ENCODE peak calls at places on chromosomes 7 and 10, in five cellular contexts. One of them, this sample, is unnamed.

GRCh38 chr10:132986576-132986975 is 44.2 kb upstream of the CFAP46 start:
- DNase-seq in HepG2: no peak
- DNase-seq in lower lobe of right lung: peak
- DNase-seq in colonic mucosa: no peak
- DNase-seq in fibroblast of lung: no peak
- DNase-seq in this sample: no peak

GRCh38 chr10:123991622-123992570 is 100.3 kb upstream of the CPXM2 start:
- DNase-seq in lower lobe of right lung: peak
- DNase-seq in colonic mucosa: no peak
- DNase-seq in fibroblast of lung: no peak
- DNase-seq in HepG2: no peak
- DNase-seq in this sample: no peak

GRCh38 chr7:127207806-127208205 is 44.9 kb downstream of the GRM8 start:
- DNase-seq in HepG2: no peak
- DNase-seq in fibroblast of lung: no peak
- DNase-seq in lower lobe of right lung: no peak
- DNase-seq in colonic mucosa: no peak
- DNase-seq in this sample: no peak

GRCh38 chr10:59177031-59177861 is 803 bp downstream of the PHYHIPL start:
- DNase-seq in HepG2: peak
- DNase-seq in lower lobe of right lung: peak
- DNase-seq in colonic mucosa: peak
- DNase-seq in fibroblast of lung: peak
- DNase-seq in this sample: peak

GRCh38 chr7:17304926-17305325 is 6.5 kb downstream of the AHR start:
- DNase-seq in colonic mucosa: no peak
- DNase-seq in lower lobe of right lung: no peak
- DNase-seq in HepG2: no peak
- DNase-seq in fibroblast of lung: peak
- DNase-seq in this sample: peak

GRCh38 chr10:68156373-68157185 is 47.3 kb downstream of the MYPN start:
- DNase-seq in lower lobe of right lung: no peak
- DNase-seq in HepG2: peak
- DNase-seq in fibroblast of lung: peak
- DNase-seq in colonic mucosa: peak
- DNase-seq in this sample: peak

GRCh38 chr7:83452256-83452655 is 196.7 kb downstream of the SEMA3E start:
- DNase-seq in fibroblast of lung: no peak
- DNase-seq in HepG2: no peak
- DNase-seq in lower lobe of right lung: no peak
- DNase-seq in colonic mucosa: no peak
- DNase-seq in this sample: no peak

GRCh38 chr10:93579089-93579488 is 12.6 kb downstream of the FFAR4 start:
- DNase-seq in HepG2: peak
- DNase-seq in fibroblast of lung: no peak
- DNase-seq in colonic mucosa: peak
- DNase-seq in lower lobe of right lung: no peak
- DNase-seq in this sample: peak

GRCh38 chr10:9211228-9211627 is 1156.7 kb downstream of the GATA3 start:
- DNase-seq in lower lobe of right lung: no peak
- DNase-seq in fibroblast of lung: peak
- DNase-seq in colonic mucosa: no peak
- DNase-seq in HepG2: no peak
- DNase-seq in this sample: no peak

GRCh38 chr7:43844257-43844656 is 25.1 kb downstream of the MRPS24 start:
- DNase-seq in colonic mucosa: no peak
- DNase-seq in HepG2: no peak
- DNase-seq in lower lobe of right lung: no peak
- DNase-seq in fibroblast of lung: no peak
- DNase-seq in this sample: no peak

GRCh38 chr10:131095109-131095580 is 216.4 kb downstream of the TCERG1L start:
- DNase-seq in fibroblast of lung: no peak
- DNase-seq in colonic mucosa: no peak
- DNase-seq in lower lobe of right lung: peak
- DNase-seq in HepG2: no peak
- DNase-seq in this sample: no peak

GRCh38 chr10:62258926-62259325 is 9.7 kb downstream of the RTKN2 start:
- DNase-seq in HepG2: no peak
- DNase-seq in lower lobe of right lung: no peak
- DNase-seq in colonic mucosa: no peak
- DNase-seq in fibroblast of lung: no peak
- DNase-seq in this sample: no peak

GRCh38 chr10:108014902-108015177 is 850.3 kb upstream of the SORCS1 start:
- DNase-seq in lower lobe of right lung: no peak
- DNase-seq in fibroblast of lung: no peak
- DNase-seq in colonic mucosa: no peak
- DNase-seq in HepG2: no peak
- DNase-seq in this sample: no peak

GRCh38 chr7:4799508-4800268 is 24.3 kb downstream of the AP5Z1 start:
- DNase-seq in lower lobe of right lung: peak
- DNase-seq in fibroblast of lung: no peak
- DNase-seq in HepG2: no peak
- DNase-seq in colonic mucosa: no peak
- DNase-seq in this sample: peak

GRCh38 chr10:123434435-123435039 is 231.6 kb upstream of the GPR26 start:
- DNase-seq in fibroblast of lung: no peak
- DNase-seq in lower lobe of right lung: no peak
- DNase-seq in colonic mucosa: no peak
- DNase-seq in HepG2: no peak
- DNase-seq in this sample: no peak

GRCh38 chr7:27560706-27561235 is 101.9 kb downstream of the HIBADH start:
- DNase-seq in colonic mucosa: no peak
- DNase-seq in fibroblast of lung: peak
- DNase-seq in HepG2: no peak
- DNase-seq in lower lobe of right lung: no peak
- DNase-seq in this sample: peak
- TF ChIP-seq CTCF in colonic mucosa: no peak
- TF ChIP-seq CTCF in fibroblast of lung: no peak
- TF ChIP-seq CTCF in HepG2: no peak
- TF ChIP-seq CTCF in lower lobe of right lung: no peak
- TF ChIP-seq CTCF in this sample: no peak

GRCh38 chr10:1229116-1229515 is 172.9 kb downstream of the WDR37 start:
- DNase-seq in colonic mucosa: no peak
- DNase-seq in fibroblast of lung: no peak
- DNase-seq in lower lobe of right lung: no peak
- DNase-seq in HepG2: no peak
- DNase-seq in this sample: no peak

GRCh38 chr10:1230138-1230537 is 174.0 kb downstream of the WDR37 start:
- DNase-seq in fibroblast of lung: no peak
- DNase-seq in colonic mucosa: no peak
- DNase-seq in lower lobe of right lung: no peak
- DNase-seq in HepG2: no peak
- DNase-seq in this sample: no peak

GRCh38 chr10:1229574-1229973 is 173.4 kb downstream of the WDR37 start:
- DNase-seq in colonic mucosa: no peak
- DNase-seq in lower lobe of right lung: no peak
- DNase-seq in fibroblast of lung: no peak
- DNase-seq in HepG2: no peak
- DNase-seq in this sample: no peak

GRCh38 chr10:1228463-1228975 is 172.3 kb downstream of the WDR37 start:
- DNase-seq in fibroblast of lung: no peak
- DNase-seq in colonic mucosa: no peak
- DNase-seq in HepG2: no peak
- DNase-seq in lower lobe of right lung: no peak
- DNase-seq in this sample: no peak

DNA sequence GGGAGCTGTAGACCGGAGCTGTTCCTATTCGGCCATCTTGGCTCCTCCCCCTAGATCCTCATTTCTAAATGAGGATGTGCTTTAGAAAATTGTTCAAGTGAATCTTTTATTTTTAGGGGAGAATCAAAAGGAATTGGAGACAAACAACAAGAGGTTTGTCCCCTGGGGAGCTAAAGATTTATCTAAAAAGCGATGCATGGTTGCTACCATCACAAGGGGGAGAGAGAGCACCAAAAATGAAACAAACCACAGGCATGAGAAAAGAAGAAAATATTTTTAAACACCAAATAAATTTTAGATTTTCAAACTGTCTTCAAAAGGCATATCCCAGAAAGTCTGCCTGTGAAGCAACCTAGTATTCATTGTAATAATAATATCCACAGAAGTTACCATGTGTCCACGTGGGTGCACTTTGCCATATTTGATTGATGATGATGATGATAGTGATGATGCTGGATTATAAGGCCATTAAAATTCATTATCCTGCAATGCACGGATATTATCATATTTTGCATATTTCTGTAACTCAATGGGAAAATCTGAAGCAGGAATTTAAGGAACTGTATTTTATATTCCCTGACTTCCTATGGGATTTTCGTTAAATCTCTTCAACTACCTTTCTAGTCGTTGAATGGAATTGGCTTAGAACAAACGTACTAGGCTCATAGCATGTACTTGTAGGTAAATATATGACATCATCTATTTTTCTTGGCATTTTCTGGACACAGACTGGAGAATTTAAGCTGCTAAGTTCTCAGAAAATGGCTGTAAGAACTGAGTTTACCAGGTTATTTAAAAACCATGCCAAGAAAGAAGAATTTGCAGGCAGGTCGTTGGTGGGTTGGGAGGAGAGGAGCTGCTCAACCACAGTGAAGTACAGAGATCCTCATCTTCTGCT is 171.6 kb downstream of the WDR37 start:
- DNase-seq in colonic mucosa: no peak
- DNase-seq in fibroblast of lung: no peak
- DNase-seq in HepG2: no peak
- DNase-seq in lower lobe of right lung: no peak
- DNase-seq in this sample: no peak
- TF ChIP-seq CTCF in colonic mucosa: no peak
- TF ChIP-seq CTCF in fibroblast of lung: no peak
- TF ChIP-seq CTCF in HepG2: no peak
- TF ChIP-seq CTCF in lower lobe of right lung: no peak
- TF ChIP-seq CTCF in this sample: peak

GRCh38 chr7:90309872-90310271 is 11.2 kb downstream of the FAM237B start:
- DNase-seq in colonic mucosa: no peak
- DNase-seq in lower lobe of right lung: no peak
- DNase-seq in HepG2: no peak
- DNase-seq in fibroblast of lung: no peak
- DNase-seq in this sample: no peak
- TF ChIP-seq CTCF in colonic mucosa: no peak
- TF ChIP-seq CTCF in lower lobe of right lung: no peak
- TF ChIP-seq CTCF in HepG2: no peak
- TF ChIP-seq CTCF in fibroblast of lung: no peak
- TF ChIP-seq CTCF in this sample: no peak

GRCh38 chr10:99432047-99432446 is 1.6 kb upstream of the GOT1 start:
- DNase-seq in colonic mucosa: no peak
- DNase-seq in fibroblast of lung: no peak
- DNase-seq in lower lobe of right lung: no peak
- DNase-seq in HepG2: no peak
- DNase-seq in this sample: no peak

GRCh38 chr10:99431190-99431549 is 746 bp upstream of the GOT1 start:
- DNase-seq in fibroblast of lung: peak
- DNase-seq in colonic mucosa: peak
- DNase-seq in HepG2: no peak
- DNase-seq in lower lobe of right lung: peak
- DNase-seq in this sample: peak

GRCh38 chr10:99432881-99433280 is 2.5 kb upstream of the GOT1 start:
- DNase-seq in fibroblast of lung: no peak
- DNase-seq in colonic mucosa: no peak
- DNase-seq in lower lobe of right lung: no peak
- DNase-seq in HepG2: no peak
- DNase-seq in this sample: no peak

GRCh38 chr10:99435986-99436633 is 5.7 kb upstream of the GOT1 start:
- DNase-seq in lower lobe of right lung: no peak
- DNase-seq in colonic mucosa: no peak
- DNase-seq in HepG2: peak
- DNase-seq in fibroblast of lung: peak
- DNase-seq in this sample: peak

DNA sequence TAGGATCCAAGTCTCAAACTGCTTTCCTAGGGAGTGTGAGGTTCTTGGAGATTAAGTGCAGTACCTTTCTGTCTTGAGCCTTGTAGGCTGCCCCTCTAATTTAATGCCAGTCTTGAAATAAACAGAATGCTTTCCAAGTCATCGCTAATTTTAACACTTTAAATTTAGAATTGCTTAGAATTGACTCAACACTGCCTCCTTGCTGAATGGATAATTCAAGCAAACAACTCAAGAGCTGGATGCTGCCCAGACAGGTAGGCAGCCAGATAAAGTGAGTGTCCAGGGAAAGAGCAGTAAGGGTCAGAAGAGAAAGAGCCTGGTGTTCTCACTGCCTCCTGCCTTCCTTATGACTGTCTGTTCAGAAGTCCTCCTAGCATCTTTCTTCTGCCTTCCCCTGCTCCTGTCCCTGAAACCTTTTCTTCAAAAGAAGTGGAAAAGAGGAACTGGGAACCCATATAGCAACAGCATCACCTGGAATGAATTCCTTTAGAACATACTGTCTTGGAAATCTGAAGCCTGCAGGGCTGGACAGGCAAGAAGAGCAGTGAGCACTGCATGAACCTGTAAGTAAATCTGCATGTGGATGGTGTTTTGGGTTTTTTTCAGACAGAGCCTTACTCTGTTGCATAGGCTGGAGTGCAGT is 3.1 kb upstream of the GOT1 start:
- DNase-seq in fibroblast of lung: no peak
- DNase-seq in colonic mucosa: no peak
- DNase-seq in HepG2: no peak
- DNase-seq in lower lobe of right lung: no peak
- DNase-seq in this sample: peak
- TF ChIP-seq CTCF in fibroblast of lung: no peak
- TF ChIP-seq CTCF in colonic mucosa: peak
- TF ChIP-seq CTCF in HepG2: peak
- TF ChIP-seq CTCF in lower lobe of right lung: no peak
- TF ChIP-seq CTCF in this sample: no peak